ENCODE peak calls at places on chromosomes 4 and X, in nine cellular contexts. L is germinal center; Y is stomach; H is GM04503; U is AG08396; M is GM13977; C is choroid plexus epithelial cell; V is ureter; Z is activated CD8-positive, alpha-beta memory T cell treated with anti-CD3 and anti-CD28 coated beads for 48 hours. Q is an unnamed sample.

GRCh38 chr4:126106658-126107057 is 791.9 kb downstream of the FAT4 start:
- DNase-seq in L (no peak), Y (no peak), H (no peak), U (no peak), M (no peak), C (peak; percentile 18), V (no peak), Z (no peak), Q (no peak)

GRCh38 chr4:165370530-165370929 is 8.3 kb upstream of the CPE start:
- DNase-seq in L (no peak), Y (no peak), H (no peak), U (no peak), M (no peak), C (no peak), V (no peak), Z (no peak), Q (no peak)

GRCh38 chr4:38279077-38279476 is 318.9 kb downstream of the PTTG2 start:
- DNase-seq in L (no peak), Y (no peak), H (no peak), U (no peak), M (no peak), C (no peak), V (no peak), Z (no peak), Q (no peak)

GRCh38 chr4:21083413-21083812 is 383.2 kb downstream of the PACRGL start:
- DNase-seq in L (no peak), Y (no peak), H (no peak), U (no peak), M (no peak), C (no peak), V (no peak), Z (no peak), Q (no peak)

GRCh38 chr4:140212646-140213045 is 58.7 kb upstream of the MAML3 start:
- DNase-seq in L (no peak), Y (no peak), H (no peak), U (no peak), M (no peak), C (no peak), V (no peak), Z (no peak), Q (no peak)

GRCh38 chr4:73222466-73223257 is 35.9 kb downstream of the ANKRD17 start:
- DNase-seq in L (peak; percentile 24), Y (peak; percentile 52), H (peak; percentile 84), U (peak; percentile 81), M (peak; percentile 59), C (peak; percentile 98), V (peak; percentile 65), Z (no peak), Q (peak; percentile 96)

GRCh38 chr4:118762753-118763477 is 73.0 kb downstream of the SEC24D start:
- DNase-seq in L (no peak), Y (no peak), H (no peak), U (no peak), M (no peak), C (no peak), V (no peak), Z (no peak), Q (no peak)

GRCh38 chrX:12946838-12947544 is 27.9 kb upstream of the TMSB4X start:
- DNase-seq in L (peak; percentile 60), Y (peak; percentile 86), H (peak; percentile 55), U (peak; percentile 80), M (peak; percentile 48), C (peak; percentile 91), V (peak; percentile 67), Z (no peak), Q (peak; percentile 85)

GRCh38 chr4:3828546-3828945 is 62.4 kb downstream of the ADRA2C start:
- DNase-seq in L (no peak), Y (no peak), H (no peak), U (no peak), M (no peak), C (no peak), V (no peak), Z (no peak), Q (no peak)

GRCh38 chr4:160825644-160826338 is 1338.0 kb downstream of the FSTL5 start:
- DNase-seq in L (no peak), Y (no peak), H (no peak), U (no peak), M (no peak), C (no peak), V (no peak), Z (no peak), Q (no peak)

GRCh38 chr4:150167054-150167453 is 88.8 kb downstream of the DCLK2 start:
- DNase-seq in L (no peak), Y (no peak), H (no peak), U (no peak), M (no peak), C (no peak), V (no peak), Z (no peak), Q (no peak)

GRCh38 chr4:47930971-47931804 is 16.8 kb upstream of the NFXL1 start:
- DNase-seq in L (no peak), Y (no peak), H (no peak), U (no peak), M (no peak), C (peak; percentile 92), V (no peak), Z (no peak), Q (peak; percentile 70)

GRCh38 chrX:141632124-141632523 is 42.6 kb downstream of the SPANXA2 start:
- DNase-seq in L (no peak), Y (no peak), H (peak; percentile 43), U (no peak), M (no peak), C (no peak), V (no peak), Z (no peak), Q (peak; percentile 24)

GRCh38 chr4:83504974-83505373 is 20.1 kb upstream of the ABRAXAS1 start:
- DNase-seq in L (no peak), Y (no peak), H (no peak), U (no peak), M (no peak), C (no peak), V (no peak), Z (no peak), Q (no peak)

GRCh38 chr4:10811992-10812391 is 127.4 kb upstream of the CLNK start:
- DNase-seq in L (no peak), Y (no peak), H (no peak), U (no peak), M (no peak), C (peak; percentile 23), V (no peak), Z (no peak), Q (no peak)

GRCh38 chr4:123349401-123350190 is 47.0 kb upstream of the SPRY1 start:
- DNase-seq in L (no peak), Y (peak; percentile 49), H (no peak), U (no peak), M (no peak), C (no peak), V (no peak), Z (no peak), Q (no peak)

GRCh38 chr4:7683126-7683703 is 248.5 kb upstream of the PSAPL1 start:
- DNase-seq in L (no peak), Y (no peak), H (no peak), U (no peak), M (no peak), C (no peak), V (no peak), Z (no peak), Q (no peak)

GRCh38 chr4:89549907-89550306 is 242.3 kb upstream of the GPRIN3 start:
- DNase-seq in L (no peak), Y (no peak), H (no peak), U (no peak), M (no peak), C (peak; percentile 89), V (no peak), Z (no peak), Q (no peak)

GRCh38 chr4:139988863-139989765 is 164.9 kb downstream of the MAML3 start:
- DNase-seq in L (no peak), Y (peak; percentile 34), H (peak; percentile 76), U (peak; percentile 84), M (no peak), C (peak; percentile 93), V (peak; percentile 54), Z (no peak), Q (peak; percentile 95)

GRCh38 chr4:11589676-11590075 is 161.0 kb upstream of the HS3ST1 start:
- DNase-seq in L (no peak), Y (no peak), H (no peak), U (no peak), M (no peak), C (peak; percentile 68), V (no peak), Z (no peak), Q (peak; percentile 59)

GRCh38 chrX:6383911-6384310 is 151.0 kb downstream of the VCX3A start:
- DNase-seq in L (no peak), Y (no peak), H (no peak), U (no peak), M (no peak), C (no peak), V (no peak), Z (no peak), Q (no peak)

GRCh38 chrX:140360284-140360683 is 144.6 kb downstream of the SOX3 start:
- DNase-seq in L (no peak), Y (no peak), H (no peak), U (no peak), M (no peak), C (no peak), V (no peak), Z (no peak), Q (no peak)

GRCh38 chr4:176084769-176085168 is 19.1 kb downstream of the WDR17 start:
- DNase-seq in L (no peak), Y (no peak), H (no peak), U (no peak), M (no peak), C (no peak), V (no peak), Z (no peak), Q (no peak)

GRCh38 chr4:54063224-54063623 is 1.2 kb downstream of the CHIC2 start:
- DNase-seq in L (no peak), Y (no peak), H (no peak), U (no peak), M (peak; percentile 14), C (peak; percentile 70), V (no peak), Z (no peak), Q (peak; percentile 40)

GRCh38 chrX:132909643-132910042 is 48.8 kb downstream of the HS6ST2 start:
- DNase-seq in L (no peak), Y (no peak), H (no peak), U (no peak), M (no peak), C (peak; percentile 89), V (no peak), Z (no peak), Q (peak; percentile 84)

GRCh38 chr4:34417160-34417559 is 1827.2 kb downstream of the ARAP2 start:
- DNase-seq in L (no peak), Y (no peak), H (no peak), U (no peak), M (no peak), C (peak; percentile 4), V (no peak), Z (no peak), Q (no peak)

GRCh38 chrX:11629593-11630211 is 36.0 kb downstream of the ARHGAP6 start:
- DNase-seq in L (no peak), Y (no peak), H (peak; percentile 28), U (peak; percentile 27), M (no peak), C (peak; percentile 80), V (no peak), Z (no peak), Q (peak; percentile 80)